ENCODE peak calls at places on chromosomes 4 and X, in four cellular contexts. I is Kasumi-1, R is HFFc6, M is fibroblast of lung. P is an unnamed sample.

GRCh38 chr4:25234390-25235367 is 846 bp downstream of the PI4K2B start:
- DNase-seq in M (peak; percentile 78), R (peak; percentile 88), I (peak; percentile 93), P (peak; percentile 89)

GRCh38 chrX:113906168-113906567 is 677.7 kb upstream of the HTR2C start:
- DNase-seq in R (no peak), M (peak; percentile 16), I (no peak), P (no peak)

GRCh38 chrX:3299626-3300025 is 46.8 kb downstream of the MXRA5 start:
- DNase-seq in M (peak; percentile 8), R (peak; percentile 3), I (no peak), P (no peak)

GRCh38 chrX:141468940-141469339 is 115.6 kb downstream of the SPANXA1 start:
- DNase-seq in I (no peak), R (peak; percentile 53), M (peak; percentile 81), P (no peak)

GRCh38 chrX:39983715-39984114 is 114.0 kb downstream of the BCOR start:
- DNase-seq in M (peak; percentile 75), I (no peak), R (no peak), P (no peak)

GRCh38 chr4:57109847-57110634 is at the start of gene IGFBP7:
- DNase-seq in I (peak; percentile 49), M (peak; percentile 55), R (peak; percentile 34), P (no peak)

GRCh38 chr4:3712936-3713335 is 53.2 kb upstream of the ADRA2C start:
- DNase-seq in M (no peak), R (no peak), I (no peak), P (no peak)

GRCh38 chrX:19852014-19853005 is 35.1 kb downstream of the SH3KBP1 start:
- DNase-seq in I (no peak), R (no peak), M (peak; percentile 85), P (no peak)

GRCh38 chr4:16524911-16525574 is 298.8 kb upstream of the TAPT1 start:
- DNase-seq in M (peak; percentile 34), I (no peak), R (no peak), P (no peak)

GRCh38 chr4:109184421-109184956 is 118.0 kb downstream of the COL25A1 start:
- DNase-seq in I (no peak), R (no peak), M (peak; percentile 47), P (no peak)

GRCh38 chrX:44071847-44072545 is 98.8 kb upstream of the NDP start:
- DNase-seq in I (no peak), M (peak; percentile 80), R (peak; percentile 59), P (no peak)

GRCh38 chr4:127139788-127140286 is 492.9 kb upstream of the INTU start:
- DNase-seq in I (no peak), R (no peak), M (no peak), P (no peak)

GRCh38 chr4:76197001-76197743 is 16.5 kb downstream of the SCARB2 start:
- DNase-seq in M (peak; percentile 76), R (peak; percentile 22), I (no peak), P (no peak)

P was measured in Karpas-422.